ENCODE peak calls at places on chromosomes 16 and 17, in four cellular contexts. B is SK-N-SH, Z is HL-60, W is K562. P is an unnamed sample.

GRCh38 chr17:72405662-72406230 is 284.9 kb downstream of the SOX9 start:
- DNase-seq in B (no peak), Z (no peak), W (no peak), P (no peak)

GRCh38 chr16:11149011-11149616 is 106.9 kb downstream of the SOCS1 start:
- DNase-seq in B (no peak), Z (no peak), W (peak; percentile 86), P (no peak)

GRCh38 chr16:72427001-72427785 is 255.2 kb upstream of the PMFBP1 start:
- DNase-seq in B (no peak), Z (no peak), W (no peak), P (no peak)

GRCh38 chr16:64989050-64989449 is 132.8 kb downstream of the CDH11 start:
- DNase-seq in B (no peak), Z (no peak), W (no peak), P (no peak)

GRCh38 chr17:73142763-73143395 is 21.9 kb upstream of the SSTR2 start:
- DNase-seq in B (no peak), Z (peak; percentile 97), W (no peak), P (no peak)

GRCh38 chr16:85162478-85163277 is 50.4 kb upstream of the CIBAR2 start:
- DNase-seq in B (peak; percentile 79), Z (no peak), W (no peak), P (no peak)

GRCh38 chr17:65243838-65244237 is 106.7 kb downstream of the RGS9 start:
- DNase-seq in B (no peak), Z (no peak), W (no peak), P (no peak)

GRCh38 chr16:69711115-69711740 is 15.1 kb downstream of the NQO1 start:
- DNase-seq in B (no peak), Z (no peak), W (no peak), P (peak; percentile 10)

GRCh38 chr16:78970650-78971049 is 629.9 kb downstream of the MAF start:
- DNase-seq in B (no peak), Z (no peak), W (no peak), P (no peak)

GRCh38 chr16:78437352-78437968 is 338.0 kb downstream of the WWOX start:
- DNase-seq in B (peak; percentile 50), Z (peak; percentile 8), W (peak; percentile 79), P (peak; percentile 57)

GRCh38 chr17:78615631-78616030 is 38.4 kb upstream of the DNAH17 start:
- DNase-seq in B (no peak), Z (no peak), W (no peak), P (no peak)

GRCh38 chr16:79169239-79169638 is 431.3 kb downstream of the MAF start:
- DNase-seq in B (no peak), Z (no peak), W (no peak), P (no peak)

GRCh38 chr17:27879987-27880608 is 13.1 kb downstream of the LYRM9 start:
- DNase-seq in B (peak; percentile 88), Z (peak; percentile 6), W (peak; percentile 78), P (peak; percentile 43)

GRCh38 chr17:67183531-67183930 is 61.5 kb downstream of the HELZ start:
- DNase-seq in B (no peak), Z (no peak), W (no peak), P (no peak)

GRCh38 chr17:59165933-59166342 is 10.4 kb downstream of the PRR11 start:
- DNase-seq in B (peak; percentile 76), Z (no peak), W (no peak), P (peak; percentile 27)

GRCh38 chr16:84308120-84308519 is 13.4 kb downstream of the WFDC1 start:
- DNase-seq in B (peak; percentile 83), Z (no peak), W (peak; percentile 57), P (no peak)

GRCh38 chr17:77375917-77376651 is 235.3 kb downstream of the SEC14L1 start:
- DNase-seq in B (peak; percentile 82), Z (no peak), W (no peak), P (no peak)

GRCh38 chr17:37069087-37069486 is 120.3 kb downstream of the AATF start:
- DNase-seq in B (no peak), Z (no peak), W (no peak), P (no peak)

GRCh38 chr16:12545792-12546342 is 257.8 kb downstream of the CPPED1 start:
- DNase-seq in B (no peak), Z (no peak), W (no peak), P (no peak)

GRCh38 chr17:43530303-43531081 is 15.6 kb downstream of the ETV4 start:
- DNase-seq in B (no peak), Z (no peak), W (peak; percentile 50), P (peak; percentile 93)

GRCh38 chr16:64250866-64251265 is 871.0 kb downstream of the CDH11 start:
- DNase-seq in B (no peak), Z (no peak), W (no peak), P (no peak)

GRCh38 chr17:62627904-62628603 is 584 bp downstream of the MRC2 start:
- DNase-seq in B (peak; percentile 91), Z (peak; percentile 74), W (peak; percentile 74), P (no peak)

GRCh38 chr17:78237403-78238012 is 6.1 kb downstream of the TMEM235 start:
- DNase-seq in B (peak; percentile 77), Z (no peak), W (no peak), P (no peak)

GRCh38 chr16:52786105-52786504 is 239.2 kb upstream of the TOX3 start:
- DNase-seq in B (no peak), Z (no peak), W (no peak), P (no peak)

GRCh38 chr17:79159926-79160325 is 85.3 kb downstream of the ENGASE start:
- DNase-seq in B (no peak), Z (no peak), W (no peak), P (no peak)

GRCh38 chr16:4505356-4506153 is 29.4 kb downstream of the HMOX2 start:
- DNase-seq in B (no peak), Z (no peak), W (no peak), P (no peak)

GRCh38 chr16:82694239-82694874 is 67.6 kb downstream of the CDH13 start:
- DNase-seq in B (no peak), Z (no peak), W (no peak), P (no peak)

GRCh38 chr17:76267051-76267576 is 2.0 kb downstream of the UBALD2 start:
- DNase-seq in B (no peak), Z (no peak), W (no peak), P (no peak)

GRCh38 chr16:12027091-12027490 is 50.6 kb downstream of the SNX29 start:
- DNase-seq in B (peak; percentile 14), Z (no peak), W (no peak), P (peak; percentile 25)

GRCh38 chr16:52964290-52964689 is 88.4 kb downstream of the CHD9NB start:
- DNase-seq in B (no peak), Z (no peak), W (no peak), P (no peak)

GRCh38 chr17:82257473-82257872 is 16.0 kb downstream of the CSNK1D start:
- DNase-seq in B (peak; percentile 73), Z (no peak), W (peak; percentile 62), P (no peak)

GRCh38 chr16:71428883-71429282 is 13.0 kb downstream of the TLE7 start:
- DNase-seq in B (no peak), Z (no peak), W (no peak), P (no peak)

GRCh38 chr17:63246344-63246743 is 199.8 kb downstream of the CYB561 start:
- DNase-seq in B (peak; percentile 55), Z (no peak), W (no peak), P (no peak)

GRCh38 chr17:65099941-65100315 is 37.2 kb upstream of the RGS9 start:
- DNase-seq in B (no peak), Z (no peak), W (no peak), P (no peak)

GRCh38 chr16:71288890-71289731 is at the start of gene CMTR2:
- DNase-seq in B (peak; percentile 96), Z (peak; percentile 97), W (peak; percentile 96), P (peak; percentile 97)

GRCh38 chr17:76504117-76504516 is 2.9 kb upstream of the RHBDF2 start:
- DNase-seq in B (no peak), Z (no peak), W (peak; percentile 40), P (no peak)

GRCh38 chr17:41048441-41048840 is 1.3 kb upstream of the KRTAP2-1 start:
- DNase-seq in B (no peak), Z (no peak), W (no peak), P (no peak)
- TF ChIP-seq GABPA in B (no peak), Z (no peak), W (no peak), P (no peak)

DNA sequence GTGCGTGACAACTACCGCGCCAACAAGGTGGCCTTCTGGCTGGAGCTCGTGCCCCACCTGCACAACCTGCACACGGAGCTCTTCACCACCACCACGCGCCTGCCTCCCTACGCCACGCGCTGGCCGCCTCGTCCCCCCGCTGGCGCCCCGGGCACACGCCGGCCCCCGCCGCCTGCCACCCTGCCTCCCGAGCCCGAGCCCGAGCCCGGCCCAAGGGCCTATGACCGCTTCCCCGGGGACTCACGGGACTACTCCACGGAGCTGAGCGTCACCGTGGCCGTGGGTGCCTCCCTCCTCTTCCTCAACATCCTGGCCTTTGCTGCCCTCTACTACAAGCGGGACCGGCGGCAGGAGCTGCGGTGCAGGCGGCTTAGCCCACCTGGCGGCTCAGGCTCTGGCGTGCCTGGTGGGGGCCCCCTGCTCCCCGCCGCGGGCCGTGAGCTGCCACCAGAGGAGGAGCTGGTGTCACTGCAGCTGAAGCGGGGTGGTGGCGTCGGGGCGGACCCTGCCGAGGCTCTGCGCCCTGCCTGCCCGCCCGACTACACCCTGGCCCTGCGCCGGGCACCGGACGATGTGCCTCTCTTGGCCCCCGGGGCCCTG is 3.0 kb upstream of the SPEM1 start:
- DNase-seq in B (no peak), Z (no peak), W (no peak), P (no peak)
- TF ChIP-seq GABPA in B (no peak), Z (no peak), W (no peak), P (no peak)

GRCh38 chr17:9021158-9021984 is at the start of gene NTN1:
- DNase-seq in B (peak; percentile 65), Z (no peak), W (peak; percentile 23), P (no peak)
- TF ChIP-seq GABPA in B (no peak), Z (no peak), W (no peak), P (no peak)

DNA sequence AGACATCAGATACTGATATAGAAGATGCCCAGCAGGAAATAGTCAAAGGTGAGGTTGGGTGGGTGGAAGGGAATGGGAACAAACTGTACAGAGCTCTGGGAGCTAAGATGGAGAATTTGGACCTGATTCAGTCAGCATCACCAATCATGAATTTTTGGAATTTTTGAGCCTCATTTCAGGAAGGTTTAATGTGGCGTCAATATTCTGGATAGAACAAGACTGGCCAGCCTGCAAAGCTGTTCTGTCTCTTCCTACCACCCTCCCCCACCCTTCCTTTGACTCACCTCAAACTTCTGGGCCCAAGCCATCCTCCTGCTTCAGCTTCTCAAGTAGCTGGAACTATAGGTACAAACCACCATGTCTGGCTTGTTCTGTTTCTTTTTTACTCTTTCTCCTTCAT is 32.6 kb downstream of the CTCF start:
- DNase-seq in B (no peak), Z (no peak), W (no peak), P (no peak)
- TF ChIP-seq GABPA in B (no peak), Z (no peak), W (no peak), P (no peak)